ENCODE peak calls at places on chromosome 2, in nine cellular contexts. T is iris pigment epithelial cell; M is NCI-H1105; V is activated CD4-positive, alpha-beta T cell treated with anti-CD3 and anti-CD28 coated beads, Interleukin-2, amount 10 ng/mL, durations not matched to agents 7 days and 5 days; P is NCI-H69; Z is T-helper 1 cell; A is activated naive CD4-positive, alpha-beta T cell; O is fibroblast of pulmonary artery; B is H54. C is an unnamed sample.
A peak's percentile ranks its signal among the peaks of the same experiment; 100 is the strongest.

GRCh38 chr2:18399601-18400000 is 160.9 kb downstream of the RDH14 start:
- DNase-seq in T (peak; percentile 49), M (no peak), V (no peak), P (no peak), Z (no peak), A (no peak), O (no peak), B (no peak), C (no peak)

GRCh38 chr2:144288428-144288827 is 231.5 kb downstream of the ZEB2 start:
- DNase-seq in T (peak; percentile 15), M (no peak), V (no peak), P (no peak), Z (no peak), A (no peak), O (no peak), B (no peak), C (no peak)

GRCh38 chr2:104901037-104901851 is 47.3 kb downstream of the POU3F3 start:
- DNase-seq in T (no peak), M (peak; percentile 59), V (no peak), P (no peak), Z (no peak), A (no peak), O (no peak), B (no peak), C (no peak)

GRCh38 chr2:241158546-241158900 is 8.3 kb downstream of the PPP1R7 start:
- DNase-seq in T (no peak), M (no peak), V (no peak), P (no peak), Z (no peak), A (no peak), O (no peak), B (no peak), C (no peak)

GRCh38 chr2:37551783-37552182 is 119.7 kb downstream of the CDC42EP3 start:
- DNase-seq in T (no peak), M (no peak), V (no peak), P (no peak), Z (no peak), A (no peak), O (no peak), B (no peak), C (no peak)

GRCh38 chr2:63654959-63655358 is 66.2 kb downstream of the MDH1 start:
- DNase-seq in T (peak; percentile 53), M (no peak), V (no peak), P (no peak), Z (no peak), A (no peak), O (peak; percentile 33), B (no peak), C (no peak)

GRCh38 chr2:216315817-216316603 is 56.3 kb downstream of the MARCHF4 start:
- DNase-seq in T (peak; percentile 76), M (no peak), V (no peak), P (peak; percentile 44), Z (no peak), A (no peak), O (peak; percentile 35), B (peak; percentile 41), C (no peak)

GRCh38 chr2:80149991-80150390 is 154.6 kb downstream of the LRRTM1 start:
- DNase-seq in T (no peak), M (no peak), V (no peak), P (peak; percentile 6), Z (no peak), A (no peak), O (no peak), B (no peak), C (no peak)

GRCh38 chr2:107091163-107091864 is 205.3 kb upstream of the ST6GAL2 start:
- DNase-seq in T (peak; percentile 70), M (no peak), V (no peak), P (no peak), Z (no peak), A (no peak), O (peak; percentile 52), B (no peak), C (no peak)

GRCh38 chr2:217759991-217760390 is 242.8 kb downstream of the TNS1 start:
- DNase-seq in T (no peak), M (no peak), V (no peak), P (no peak), Z (no peak), A (no peak), O (no peak), B (no peak), C (no peak)